ENCODE peak calls at places on chromosomes 5 and 9, in six cellular contexts. B is lower lobe of right lung, N is psoas muscle, L is aorta, H is stomach, S is tibial nerve. D is an unnamed sample. For H3K9me3 and H3K4me1, the result is how much of the 10 kb centered on the place peaks cover.

GRCh38 chr9:1094749-1095148 is 44.6 kb downstream of the DMRT2 start:
- DNase-seq in B (no peak), N (no peak), L (no peak), H (no peak), S (no peak), D (no peak)

GRCh38 chr5:126464959-126465358 is 41.8 kb downstream of the GRAMD2B start:
- DNase-seq in B (peak), N (no peak), L (no peak), H (peak), S (no peak), D (no peak)

GRCh38 chr9:111728143-111728542 is 66.6 kb downstream of the SHOC1 start:
- DNase-seq in B (no peak), N (no peak), L (no peak), H (no peak), S (no peak), D (no peak)

GRCh38 chr5:119070578-119070827 is 384 bp upstream of the DMXL1 start:
- DNase-seq in B (peak), N (no peak), L (peak), H (no peak), S (peak), D (peak)

GRCh38 chr9:10268500-10269485 is 344.0 kb downstream of the PTPRD start:
- DNase-seq in B (no peak), N (no peak), L (no peak), H (peak), S (no peak), D (no peak)

GRCh38 chr5:62691946-62692345 is 113.3 kb downstream of the LRRC70 start:
- DNase-seq in B (no peak), N (no peak), L (no peak), H (no peak), S (no peak), D (no peak)

GRCh38 chr5:9692576-9692975 is 62.4 kb upstream of the TAS2R1 start:
- DNase-seq in B (no peak), N (no peak), L (no peak), H (no peak), S (no peak), D (no peak)

GRCh38 chr5:35924950-35925722 is 13.3 kb downstream of the CAPSL start:
- DNase-seq in B (peak), N (peak), L (peak), H (peak), S (peak), D (peak)

GRCh38 chr5:55597014-55597981 is 62.5 kb upstream of the PLPP1 start:
- DNase-seq in B (no peak), N (peak), L (peak), H (no peak), S (no peak), D (no peak)

GRCh38 chr5:138653502-138653901 is 78.3 kb upstream of the HSPA9 start:
- DNase-seq in B (no peak), N (no peak), L (no peak), H (peak), S (no peak), D (peak)

GRCh38 chr5:134411546-134412266 is at the start of gene CDKN2AIPNL:
- DNase-seq in B (peak), N (peak), L (peak), H (peak), S (peak), D (peak)

DNA sequence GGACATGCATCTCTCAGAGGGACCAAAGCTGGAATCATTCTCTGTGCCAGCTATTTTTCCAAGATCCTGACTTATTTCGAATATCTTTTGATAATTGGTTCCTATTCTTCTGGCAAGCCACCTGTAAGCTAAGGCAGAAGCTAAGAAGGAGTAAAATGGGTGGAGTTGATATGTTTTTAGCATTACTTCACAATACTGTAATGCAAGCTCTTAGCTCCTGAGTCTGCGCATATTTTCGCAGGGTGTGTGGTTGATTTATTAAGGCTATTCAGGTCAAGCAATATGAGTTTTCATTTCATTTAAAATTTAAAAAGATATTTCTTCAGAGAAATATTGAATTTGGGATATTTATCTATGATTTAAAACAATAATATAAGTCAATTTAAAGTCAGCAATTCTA is 158.5 kb upstream of the ADAMTS16 start:
- DNase-seq in B (no peak), N (no peak), L (no peak), H (no peak), S (no peak), D (no peak)
- H3K27ac ChIP-seq in B (no peak), N (no peak), L (no peak), H (no peak), S (no peak), D (no peak)

DNA sequence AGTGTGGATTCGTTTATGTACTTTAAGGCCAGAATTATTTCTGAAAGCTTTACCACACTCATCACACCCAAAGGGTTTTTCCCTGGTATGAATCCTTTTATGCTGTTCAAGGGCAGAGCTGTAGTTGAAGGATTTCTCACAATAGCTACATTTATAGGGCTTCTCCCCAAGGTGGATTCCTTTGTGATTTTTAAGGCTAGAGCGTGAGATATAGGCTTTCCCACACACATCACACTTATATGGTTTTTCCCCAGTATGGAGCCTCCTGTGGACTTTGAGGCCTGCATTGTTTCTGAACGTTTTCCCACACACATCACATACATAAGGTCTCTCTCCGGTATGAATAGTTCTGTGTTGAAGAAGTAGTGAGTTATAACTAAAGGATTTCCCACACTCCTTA is 11.2 kb downstream of the ZFP62 start:
- DNase-seq in B (no peak), N (no peak), L (no peak), H (no peak), S (no peak), D (no peak)
- H3K9me3 ChIP-seq in B (under half), N (under half), L (under half), H (under half), S (under half), D (under half)

GRCh38 chr5:177015156-177015555 is 7.3 kb upstream of the ZNF346 start:
- DNase-seq in B (no peak), N (no peak), L (no peak), H (no peak), S (no peak), D (no peak)
- H3K4me1 ChIP-seq in B (under half), N (under half), L (under half), H (under half), S (under half), D (under half)

DNA sequence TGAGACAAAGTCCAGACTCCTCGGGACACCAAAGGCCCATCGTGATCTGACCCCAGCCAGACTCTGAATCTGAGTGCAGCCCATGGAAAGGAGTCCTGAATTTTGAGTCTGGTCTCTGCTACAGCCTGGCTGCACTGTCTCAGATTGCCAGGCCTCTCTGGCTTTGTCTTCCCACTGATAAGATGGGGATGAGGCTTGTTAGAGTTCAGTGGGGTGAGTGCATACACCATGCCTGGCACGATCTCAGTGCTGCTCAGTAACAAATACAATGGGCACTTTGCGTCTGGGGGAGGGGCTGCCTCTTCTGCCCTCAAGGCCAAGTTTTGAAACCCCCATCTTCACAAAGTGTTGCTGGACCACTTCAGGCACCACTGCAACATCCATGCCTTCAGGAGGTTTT is 49.0 kb downstream of the PPARGC1B start:
- DNase-seq in B (no peak), N (no peak), L (peak), H (no peak), S (no peak), D (no peak)
- H3K27ac ChIP-seq in B (no peak), N (peak), L (no peak), H (peak), S (no peak), D (no peak)

GRCh38 chr5:71810456-71811181 is 91.5 kb downstream of the CARTPT start:
- DNase-seq in B (no peak), N (no peak), L (no peak), H (no peak), S (no peak), D (no peak)

GRCh38 chr5:71811779-71812178 is 92.7 kb downstream of the CARTPT start:
- DNase-seq in B (no peak), N (no peak), L (no peak), H (no peak), S (no peak), D (no peak)

GRCh38 chr5:71810023-71810422 is 90.9 kb downstream of the CARTPT start:
- DNase-seq in B (no peak), N (no peak), L (no peak), H (no peak), S (no peak), D (no peak)

GRCh38 chr5:71807909-71808308 is 88.8 kb downstream of the CARTPT start:
- DNase-seq in B (no peak), N (no peak), L (no peak), H (no peak), S (no peak), D (no peak)

DNA sequence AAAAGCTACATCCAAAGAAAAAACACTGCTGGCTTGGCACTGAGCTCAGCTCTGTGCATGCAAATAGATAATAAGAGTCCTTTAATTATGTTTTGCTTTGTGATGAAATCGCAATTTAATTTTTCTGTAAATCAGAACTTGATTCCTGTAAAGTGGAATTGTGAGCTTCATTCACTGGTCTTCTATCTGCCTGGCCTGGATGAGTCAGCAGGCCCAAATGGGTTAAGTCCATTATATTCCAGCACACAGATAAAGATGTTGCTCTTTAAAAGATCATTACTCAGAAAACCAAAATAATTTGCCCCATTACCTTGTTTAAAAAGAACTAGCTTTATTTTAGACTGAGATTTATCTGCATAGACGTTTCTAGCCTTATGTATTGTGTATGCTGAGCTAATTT is 90.4 kb downstream of the CARTPT start:
- DNase-seq in B (no peak), N (no peak), L (no peak), H (no peak), S (no peak), D (no peak)
- H3K9me3 ChIP-seq in B (under half), N (under half), L (under half), H (under half), S (under half), D (under half)

GRCh38 chr9:131394464-131395026 is 659 bp downstream of the PRRC2B start:
- DNase-seq in B (peak), N (peak), L (peak), H (peak), S (no peak), D (peak)
- H3K4me1 ChIP-seq in B (half or more), N (half or more), L (under half), H (half or more), S (half or more), D (under half)

GRCh38 chr9:136107155-136107952 is 11.3 kb downstream of the TMEM250 start:
- DNase-seq in B (peak), N (peak), L (no peak), H (peak), S (no peak), D (no peak)
- H3K27ac ChIP-seq in B (peak), N (peak), L (no peak), H (peak), S (peak), D (no peak)

DNA sequence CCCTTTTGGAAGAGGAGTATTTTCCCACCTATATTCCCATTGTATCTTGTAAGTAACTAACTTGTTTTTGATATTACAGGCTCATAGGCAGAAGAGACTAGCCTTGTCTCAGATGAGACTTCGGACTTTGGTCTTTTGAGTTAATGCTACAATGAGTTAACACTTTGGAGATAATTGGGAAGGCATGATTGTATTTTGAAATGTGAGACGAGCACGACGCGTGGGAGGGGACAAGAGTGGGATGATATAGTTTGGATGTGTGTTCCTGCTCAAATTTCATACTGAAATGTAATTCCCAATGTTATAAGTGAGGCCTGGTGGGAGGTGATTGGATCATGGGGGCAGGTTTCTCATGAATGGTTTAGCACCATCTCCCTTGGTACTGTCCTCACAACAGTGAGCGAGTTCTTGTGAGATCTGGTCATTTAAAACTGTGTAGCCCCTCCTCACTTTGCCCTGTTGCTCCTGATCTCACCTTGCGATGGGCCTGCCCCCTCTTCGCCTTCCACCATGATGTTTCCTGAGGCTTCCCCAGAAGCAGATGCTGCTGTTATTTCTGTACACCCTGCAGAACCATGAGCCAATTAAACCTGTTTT is 721.5 kb upstream of the CTNND2 start:
- DNase-seq in B (no peak), N (no peak), L (no peak), H (no peak), S (no peak), D (no peak)
- H3K9me3 ChIP-seq in B (under half), N (under half), L (under half), H (under half), S (under half), D (under half)

DNA sequence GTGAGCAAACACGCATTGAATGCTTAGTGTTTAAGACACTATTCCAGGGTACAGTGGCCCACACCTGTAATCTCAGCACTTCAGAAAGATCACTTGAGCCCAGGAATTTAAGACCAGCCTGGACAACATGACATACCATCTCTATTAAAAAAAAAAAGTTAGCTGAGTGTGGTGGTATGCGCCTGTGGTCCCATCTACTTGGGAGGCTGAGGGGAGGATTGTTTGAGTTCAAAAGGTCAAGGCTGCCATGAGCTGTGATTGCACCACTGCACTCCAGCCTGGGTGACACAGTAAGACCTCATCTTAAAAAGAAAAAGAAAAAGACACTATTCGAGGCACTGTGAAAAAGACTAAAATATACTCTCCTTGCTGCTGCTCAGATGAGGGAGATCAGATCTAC is 240.7 kb downstream of the NR3C1 start:
- DNase-seq in B (no peak), N (no peak), L (no peak), H (no peak), S (no peak), D (no peak)
- H3K4me1 ChIP-seq in B (under half), N (under half), L (under half), H (under half), S (under half), D (under half)

D was measured in left lung.